ENCODE peak calls at places on chromosomes 3 and 15, in six cellular contexts. V is Peyer's patch; T is Karpas-422; J is CD8-positive, alpha-beta memory T cell; W is cardiac muscle cell; N is keratinocyte. Y is an unnamed sample.

GRCh38 chr3:190595807-190596206 is 81.9 kb downstream of the IL1RAP start:
- DNase-seq in V (no peak), T (no peak), W (no peak), N (no peak), J (no peak), Y (no peak)

GRCh38 chr3:197520311-197521276 is 35.2 kb downstream of the BDH1 start:
- DNase-seq in W (peak; percentile 54), J (no peak), V (no peak), N (no peak), T (no peak), Y (no peak)

GRCh38 chr15:38208779-38209178 is 43.9 kb upstream of the SPRED1 start:
- DNase-seq in W (no peak), T (peak; percentile 4), J (no peak), N (no peak), V (no peak), Y (no peak)

GRCh38 chr15:63076136-63077005 is 33.8 kb downstream of the TPM1 start:
- DNase-seq in W (no peak), J (no peak), N (no peak), V (no peak), T (no peak), Y (no peak)

GRCh38 chr3:12662593-12663310 is 1.2 kb downstream of the RAF1 start:
- DNase-seq in T (peak; percentile 78), V (no peak), J (no peak), N (no peak), W (peak; percentile 36), Y (peak; percentile 34)

GRCh38 chr3:49554639-49555265 is 475 bp downstream of the BSN start:
- DNase-seq in N (no peak), T (no peak), V (no peak), W (no peak), J (no peak), Y (peak; percentile 72)

GRCh38 chr15:100692259-100692658 is 89.9 kb downstream of the ASB7 start:
- DNase-seq in W (no peak), N (no peak), V (no peak), T (no peak), J (no peak), Y (no peak)

GRCh38 chr3:127050733-127051132 is 67.8 kb downstream of the PLXNA1 start:
- DNase-seq in T (no peak), N (no peak), V (no peak), W (no peak), J (no peak), Y (no peak)

GRCh38 chr3:47433796-47434195 is 41.9 kb downstream of the SCAP start:
- DNase-seq in V (no peak), W (no peak), J (no peak), T (no peak), N (no peak), Y (no peak)

GRCh38 chr3:100993309-100993708 is at the start of gene ABI3BP:
- DNase-seq in N (no peak), J (no peak), T (no peak), V (peak; percentile 18), W (peak; percentile 88), Y (peak; percentile 63)

GRCh38 chr15:63469984-63470383 is 34.4 kb upstream of the USP3 start:
- DNase-seq in N (no peak), J (no peak), W (no peak), V (no peak), T (no peak), Y (no peak)

GRCh38 chr3:164879201-164879600 is 199.1 kb downstream of the SI start:
- DNase-seq in T (no peak), J (no peak), V (no peak), N (no peak), W (no peak), Y (no peak)

DNA sequence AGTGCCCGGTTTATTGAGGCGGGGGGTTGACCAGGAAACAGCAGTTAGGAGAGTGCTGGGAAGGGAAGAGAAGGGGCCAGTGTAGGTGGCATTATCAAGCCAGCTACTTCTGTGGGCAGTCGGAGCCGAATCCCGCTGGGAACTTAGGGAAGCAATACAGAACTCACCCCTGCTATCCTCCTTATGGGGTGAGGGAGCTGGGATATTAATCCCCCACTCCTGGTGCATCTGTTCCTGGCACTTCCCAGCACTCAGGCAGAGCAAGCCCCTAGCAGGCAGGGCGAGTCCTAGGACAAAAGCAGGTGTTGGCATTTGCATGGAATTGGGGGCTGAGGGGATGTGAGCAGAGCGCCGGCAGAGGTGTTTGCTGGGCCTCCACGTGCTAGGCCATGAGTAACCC is 48.6 kb downstream of the SMAD6 start:
- DNase-seq in W (no peak), N (no peak), T (no peak), V (no peak), J (no peak), Y (no peak)
- H3K4me1 ChIP-seq in W (peaks cover 42% of the 10 kb centered on the region), N (no peaks in the 10 kb centered on the region), T (no peaks in the 10 kb centered on the region), V (no peaks in the 10 kb centered on the region), J (no peaks in the 10 kb centered on the region), Y (peaks cover 69% of the 10 kb centered on the region)

GRCh38 chr3:119663885-119664284 is 3.5 kb upstream of the POPDC2 start:
- DNase-seq in V (no peak), N (no peak), T (no peak), W (peak; percentile 22), J (no peak), Y (no peak)

GRCh38 chr3:119662604-119663377 is 2.4 kb upstream of the POPDC2 start:
- DNase-seq in N (no peak), W (peak; percentile 47), J (no peak), T (no peak), V (no peak), Y (no peak)

GRCh38 chr3:119665954-119666559 is 5.7 kb upstream of the POPDC2 start:
- DNase-seq in J (no peak), N (no peak), W (no peak), T (no peak), V (no peak), Y (no peak)

GRCh38 chr3:119664850-119665379 is 4.5 kb upstream of the POPDC2 start:
- DNase-seq in N (no peak), W (peak; percentile 67), J (no peak), V (no peak), T (no peak), Y (no peak)

DNA sequence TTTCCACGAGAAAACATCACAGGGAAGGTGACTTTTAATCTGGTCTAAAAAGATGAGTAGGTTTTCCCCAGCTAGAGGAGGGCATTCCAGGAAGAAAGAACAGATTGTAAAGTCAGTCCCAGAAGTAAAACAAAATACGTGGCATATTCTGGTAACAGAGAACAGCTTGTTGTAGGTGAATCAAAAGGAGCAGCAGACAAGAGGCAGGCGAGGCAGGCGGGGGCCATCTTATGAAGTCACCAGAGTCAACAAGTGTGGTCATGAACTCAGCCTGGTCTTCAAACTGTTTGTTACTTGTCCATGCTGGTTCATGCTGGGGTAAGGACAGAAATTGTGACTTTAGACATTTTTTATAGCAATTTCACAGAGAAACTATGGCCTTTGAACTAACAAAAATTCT is 4.0 kb upstream of the POPDC2 start:
- DNase-seq in J (no peak), W (peak; percentile 32), V (no peak), N (no peak), T (no peak), Y (no peak)
- H3K27ac ChIP-seq in J (no peak overlapping the region), W (peak overlapping the region; percentile 100), V (peak overlapping the region; percentile 32), N (no peak overlapping the region), T (no peak overlapping the region), Y (peak overlapping the region; percentile 91)

GRCh38 chr15:77667351-77667750 is 34.6 kb upstream of the LINGO1 start:
- DNase-seq in N (no peak), J (no peak), W (no peak), V (no peak), T (no peak), Y (no peak)
- H3K4me1 ChIP-seq in N (no peaks in the 10 kb centered on the region), J (no peaks in the 10 kb centered on the region), W (peaks cover 3% of the 10 kb centered on the region), V (no peaks in the 10 kb centered on the region), T (peaks cover 22% of the 10 kb centered on the region), Y (no peaks in the 10 kb centered on the region)

DNA sequence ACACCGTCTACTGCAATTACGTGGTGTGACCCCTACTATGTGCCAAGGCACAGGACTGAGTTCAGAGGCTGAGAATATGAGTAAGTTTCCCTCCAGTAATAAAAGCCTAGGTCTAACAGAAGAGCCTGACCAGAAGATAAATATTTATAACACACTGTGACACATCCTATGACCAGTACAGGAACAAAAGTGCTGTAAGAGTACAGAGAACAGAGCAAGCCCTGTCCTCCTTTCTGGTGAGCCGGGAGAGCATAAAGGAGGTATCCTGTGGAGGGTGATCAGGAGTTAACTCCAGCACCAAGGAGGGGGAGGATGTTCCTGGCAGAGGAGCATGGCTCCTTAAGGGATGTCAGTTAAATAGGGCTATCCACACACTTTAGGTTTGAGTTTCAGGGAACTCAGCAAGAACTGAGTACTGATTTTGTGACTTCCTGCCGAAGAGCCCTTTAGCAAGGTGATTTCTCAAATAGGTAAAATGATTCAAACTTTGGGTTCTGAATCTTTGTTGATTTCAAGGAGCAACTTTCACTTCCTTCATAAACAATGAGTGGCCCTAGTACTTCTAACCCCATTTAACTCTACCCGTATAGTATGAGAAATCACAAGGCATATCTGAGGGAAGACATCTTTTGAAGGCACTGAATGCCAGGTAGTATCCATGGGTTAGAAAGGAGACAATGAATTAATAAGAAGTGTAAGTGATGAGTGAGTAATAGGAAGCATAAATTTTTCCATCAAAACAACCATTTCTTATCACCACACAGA is 198.0 kb downstream of the THRB start:
- DNase-seq in V (no peak), J (no peak), N (no peak), T (peak; percentile 30), W (no peak), Y (no peak)
- H3K27ac ChIP-seq in V (no peak overlapping the region), J (no peak overlapping the region), N (no peak overlapping the region), T (no peak overlapping the region), W (no peak overlapping the region), Y (no peak overlapping the region)

GRCh38 chr15:81292516-81293001 is 31.4 kb downstream of the STARD5 start:
- DNase-seq in N (no peak), T (no peak), W (no peak), J (peak; percentile 56), V (peak; percentile 93), Y (no peak)

GRCh38 chr15:81288040-81288439 is 35.9 kb downstream of the STARD5 start:
- DNase-seq in T (no peak), V (no peak), N (no peak), J (no peak), W (no peak), Y (no peak)

GRCh38 chr15:81288616-81289015 is 35.3 kb downstream of the STARD5 start:
- DNase-seq in W (no peak), T (no peak), J (no peak), V (no peak), N (no peak), Y (no peak)

GRCh38 chr15:81291916-81292424 is 32.0 kb downstream of the STARD5 start:
- DNase-seq in T (no peak), J (no peak), V (no peak), N (no peak), W (no peak), Y (no peak)

GRCh38 chr15:81289910-81290309 is 34.0 kb downstream of the STARD5 start:
- DNase-seq in W (no peak), N (no peak), J (no peak), V (no peak), T (no peak), Y (no peak)
- H3K4me1 ChIP-seq in W (no peaks in the 10 kb centered on the region), N (no peaks in the 10 kb centered on the region), J (peaks cover 96% of the 10 kb centered on the region), V (peaks cover 28% of the 10 kb centered on the region), T (peaks cover 24% of the 10 kb centered on the region), Y (peaks cover 10% of the 10 kb centered on the region)

DNA sequence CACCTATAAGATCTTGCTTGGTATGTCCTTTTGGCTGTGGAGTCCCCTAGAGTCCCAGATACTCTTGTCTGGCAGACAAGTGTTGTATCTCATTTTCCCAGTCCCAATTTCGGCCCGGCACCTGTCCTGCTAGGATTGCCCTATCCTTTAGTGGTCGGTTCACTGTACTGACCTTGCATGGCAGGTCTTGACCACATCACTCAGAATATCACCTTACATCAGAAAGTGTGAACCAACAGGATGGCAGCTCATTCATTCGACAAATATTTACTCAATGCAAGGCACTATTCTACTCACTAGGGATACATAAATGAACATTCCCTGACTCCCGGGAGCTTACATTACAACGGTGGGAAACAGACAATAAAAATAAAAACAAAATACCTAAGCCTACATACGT is 5.7 kb upstream of the CCDC80 start:
- DNase-seq in W (no peak), J (no peak), T (no peak), V (no peak), N (no peak), Y (no peak)
- H3K27ac ChIP-seq in W (no peak overlapping the region), J (no peak overlapping the region), T (no peak overlapping the region), V (no peak overlapping the region), N (peak overlapping the region; percentile 11), Y (no peak overlapping the region)